ENCODE peak calls at places on chromosomes 6 and 20, in six cellular contexts. K is suprapubic skin; D is effector CD4-positive, alpha-beta T cell; O is activated T-helper 1 cell treated with anti-CD3 and anti-CD28 coated beads, Interleukin-2, amount 50 U/mL, for 16 hours; V is stimulated activated CD4-positive, alpha-beta T cell treated with anti-CD3 and anti-CD28 coated beads, Interleukin-4, amount 100 ng/mL, for 1 hour; I is NB4. Z is an unnamed sample.

GRCh38 chr6:149457316-149457884 is 27.4 kb downstream of the ZC3H12D start:
- DNase-seq in K (no peak), D (no peak), O (no peak), V (no peak), I (no peak), Z (peak)

GRCh38 chr20:22796465-22797077 is 212.2 kb upstream of the FOXA2 start:
- DNase-seq in K (no peak), D (no peak), O (no peak), V (no peak), I (no peak), Z (no peak)

GRCh38 chr6:66849843-66850242 is 1142.8 kb upstream of the EYS start:
- DNase-seq in K (no peak), D (no peak), O (no peak), V (no peak), I (no peak), Z (no peak)

GRCh38 chr6:139747154-139747553 is 372.7 kb upstream of the CITED2 start:
- DNase-seq in K (no peak), D (no peak), O (no peak), V (no peak), I (no peak), Z (peak)

GRCh38 chr6:56004421-56004820 is 129.0 kb upstream of the BMP5 start:
- DNase-seq in K (no peak), D (no peak), O (no peak), V (no peak), I (peak), Z (no peak)

GRCh38 chr20:2470432-2471193 is at the start of gene SNRPB:
- DNase-seq in K (peak), D (peak), O (peak), V (peak), I (peak), Z (peak)

GRCh38 chr20:49024220-49024619 is 21.9 kb upstream of the CSE1L start:
- DNase-seq in K (no peak), D (no peak), O (no peak), V (no peak), I (no peak), Z (no peak)

GRCh38 chr6:141107562-141108160 is 1025.1 kb upstream of the GJE1 start:
- DNase-seq in K (no peak), D (no peak), O (no peak), V (no peak), I (peak), Z (peak)

GRCh38 chr6:101582786-101583185 is 189.3 kb downstream of the GRIK2 start:
- DNase-seq in K (no peak), D (no peak), O (no peak), V (no peak), I (no peak), Z (no peak)

Z was measured in trophoblast cell.